ENCODE peak calls at places on chromosome 22, in nine cellular contexts. I, C, G, Y, T, V, E, L and M are unnamed samples.

GRCh38 chr22:38984224-38984623 is 2.1 kb downstream of the APOBEC3B start:
- DNase-seq in G (peak), I (no peak), T (no peak), C (no peak), V (no peak), E (no peak), Y (no peak), L (no peak), M (no peak)

GRCh38 chr22:32590556-32590955 is 115.9 kb downstream of the FBXO7 start:
- DNase-seq in G (no peak), Y (no peak), E (no peak), T (no peak), I (no peak), C (peak), V (no peak), L (peak), M (no peak)

GRCh38 chr22:30201970-30202369 is 44.6 kb downstream of the LIF start:
- DNase-seq in E (no peak), L (peak), G (no peak), C (peak), Y (no peak), T (no peak), V (no peak), I (no peak), M (no peak)

GRCh38 chr22:23773247-23774113 is 831 bp downstream of the MMP11 start:
- DNase-seq in Y (no peak), T (no peak), E (no peak), I (no peak), C (no peak), G (no peak), V (no peak), L (no peak), M (no peak)

GRCh38 chr22:48045369-48045768 is 1282.9 kb downstream of the TBC1D22A start:
- DNase-seq in L (no peak), I (no peak), T (no peak), E (no peak), Y (no peak), G (peak), C (no peak), V (no peak), M (no peak)

GRCh38 chr22:48517039-48518030 is 1310.3 kb downstream of the BRD1 start:
- DNase-seq in T (no peak), Y (no peak), E (no peak), V (no peak), C (no peak), I (peak), L (no peak), G (no peak), M (no peak)

GRCh38 chr22:23163665-23164064 is 16.6 kb upstream of the BCR start:
- DNase-seq in L (peak), I (peak), Y (no peak), V (no peak), G (no peak), E (no peak), C (no peak), T (no peak), M (peak)

GRCh38 chr22:41976961-41977566 is 7.8 kb downstream of the SEPTIN3 start:
- DNase-seq in Y (no peak), V (no peak), E (no peak), C (no peak), I (no peak), T (peak), G (no peak), L (no peak), M (peak)

GRCh38 chr22:50476819-50477344 is 2.0 kb upstream of the SBF1 start:
- DNase-seq in L (no peak), T (no peak), G (no peak), Y (no peak), E (no peak), I (no peak), C (no peak), V (no peak), M (peak)

GRCh38 chr22:32082331-32082730 is 39.3 kb downstream of the SLC5A1 start:
- DNase-seq in Y (no peak), L (no peak), G (no peak), I (no peak), T (no peak), V (no peak), E (no peak), C (peak), M (no peak)

GRCh38 chr22:30928401-30928800 is 40.2 kb downstream of the MORC2 start:
- DNase-seq in G (no peak), T (no peak), Y (no peak), E (no peak), V (no peak), C (no peak), L (no peak), I (no peak), M (no peak)

GRCh38 chr22:50524664-50525103 is 714 bp downstream of the SCO2 start:
- DNase-seq in E (no peak), V (no peak), C (no peak), T (no peak), G (peak), Y (no peak), L (no peak), I (no peak), M (no peak)

GRCh38 chr22:27990451-27990840 is 71.4 kb upstream of the PITPNB start:
- DNase-seq in I (no peak), T (no peak), G (no peak), C (no peak), E (no peak), V (no peak), Y (no peak), L (no peak), M (no peak)

GRCh38 chr22:44393066-44393465 is 80.3 kb upstream of the SHISAL1 start:
- DNase-seq in T (no peak), G (no peak), I (no peak), V (peak), L (no peak), E (no peak), Y (no peak), C (no peak), M (no peak)

GRCh38 chr22:35805466-35805865 is 87.8 kb downstream of the APOL5 start:
- DNase-seq in C (peak), Y (no peak), E (no peak), V (no peak), I (no peak), G (no peak), L (no peak), T (no peak), M (no peak)

GRCh38 chr22:46791201-46791731 is 28.8 kb downstream of the TBC1D22A start:
- DNase-seq in V (no peak), Y (peak), C (peak), T (peak), E (peak), L (peak), I (no peak), G (no peak), M (no peak)

GRCh38 chr22:42820075-42820763 is 36.9 kb downstream of the ARFGAP3 start:
- DNase-seq in I (no peak), V (no peak), T (peak), Y (no peak), G (peak), L (peak), E (no peak), C (peak), M (no peak)